ENCODE peak calls at places on chromosomes 13 and 19, in four cellular contexts. M, G, D and Z are unnamed samples.

GRCh38 chr19:6947745-6948144 is 60.4 kb downstream of the ADGRE1 start:
- DNase-seq in M (no peak), G (no peak), D (no peak), Z (no peak)

GRCh38 chr19:294819-295686 is 3.9 kb upstream of the PLPP2 start:
- DNase-seq in M (no peak), G (peak), D (no peak), Z (peak)

GRCh38 chr13:98219685-98220084 is 42.6 kb upstream of the RNF113B start:
- DNase-seq in M (no peak), G (no peak), D (no peak), Z (no peak)

GRCh38 chr19:5953034-5953589 is 24.8 kb downstream of the RANBP3 start:
- DNase-seq in M (no peak), G (no peak), D (no peak), Z (peak)

GRCh38 chr13:75135325-75135825 is 346.6 kb downstream of the TBC1D4 start:
- DNase-seq in M (no peak), G (no peak), D (no peak), Z (peak)

GRCh38 chr19:15631817-15632216 is 8.9 kb upstream of the CYP4F3 start:
- DNase-seq in M (no peak), G (peak), D (no peak), Z (no peak)

GRCh38 chr13:36512771-36513170 is 80.5 kb downstream of the CCNA1 start:
- DNase-seq in M (no peak), G (no peak), D (no peak), Z (no peak)

GRCh38 chr13:109790951-109791605 is 4.7 kb upstream of the IRS2 start:
- DNase-seq in M (no peak), G (peak), D (no peak), Z (peak)

GRCh38 chr13:31207630-31208549 is 8.1 kb downstream of the B3GLCT start:
- DNase-seq in M (no peak), G (no peak), D (no peak), Z (peak)

GRCh38 chr19:6464070-6464873 is at the start of gene CRB3:
- DNase-seq in M (no peak), G (peak), D (peak), Z (no peak)

GRCh38 chr13:30222253-30222652 is 85.1 kb downstream of the KATNAL1 start:
- DNase-seq in M (no peak), G (no peak), D (no peak), Z (peak)

GRCh38 chr19:29640231-29640630 is 25.0 kb upstream of the PLEKHF1 start:
- DNase-seq in M (no peak), G (no peak), D (no peak), Z (no peak)

GRCh38 chr13:20848944-20849343 is 53.6 kb downstream of the XPO4 start:
- DNase-seq in M (no peak), G (no peak), D (no peak), Z (peak)

GRCh38 chr13:38755792-38756191 is 68.9 kb downstream of the FREM2 start:
- DNase-seq in M (no peak), G (no peak), D (no peak), Z (no peak)

GRCh38 chr13:48315981-48316380 is 12.4 kb downstream of the RB1 start:
- DNase-seq in M (no peak), G (no peak), D (no peak), Z (no peak)

GRCh38 chr19:35348909-35349611 is 1.4 kb downstream of the FFAR1 start:
- DNase-seq in M (no peak), G (peak), D (no peak), Z (no peak)

GRCh38 chr13:65990684-65991083 is 1239.5 kb downstream of the PCDH9 start:
- DNase-seq in M (no peak), G (no peak), D (no peak), Z (no peak)

GRCh38 chr19:44620667-44621066 is 7.3 kb downstream of the IGSF23 start:
- DNase-seq in M (no peak), G (no peak), D (no peak), Z (peak)

GRCh38 chr13:38262211-38262610 is 87.4 kb upstream of the UFM1 start:
- DNase-seq in M (no peak), G (no peak), D (no peak), Z (no peak)

GRCh38 chr19:19279853-19280252 is 6.8 kb upstream of the TM6SF2 start:
- DNase-seq in M (no peak), G (no peak), D (no peak), Z (no peak)

GRCh38 chr19:5539431-5539833 is 28.3 kb downstream of the TINCR start:
- DNase-seq in M (no peak), G (peak), D (no peak), Z (no peak)

GRCh38 chr19:29118384-29118783 is 94.6 kb downstream of the UQCRFS1 start:
- DNase-seq in M (no peak), G (no peak), D (no peak), Z (no peak)

DNA sequence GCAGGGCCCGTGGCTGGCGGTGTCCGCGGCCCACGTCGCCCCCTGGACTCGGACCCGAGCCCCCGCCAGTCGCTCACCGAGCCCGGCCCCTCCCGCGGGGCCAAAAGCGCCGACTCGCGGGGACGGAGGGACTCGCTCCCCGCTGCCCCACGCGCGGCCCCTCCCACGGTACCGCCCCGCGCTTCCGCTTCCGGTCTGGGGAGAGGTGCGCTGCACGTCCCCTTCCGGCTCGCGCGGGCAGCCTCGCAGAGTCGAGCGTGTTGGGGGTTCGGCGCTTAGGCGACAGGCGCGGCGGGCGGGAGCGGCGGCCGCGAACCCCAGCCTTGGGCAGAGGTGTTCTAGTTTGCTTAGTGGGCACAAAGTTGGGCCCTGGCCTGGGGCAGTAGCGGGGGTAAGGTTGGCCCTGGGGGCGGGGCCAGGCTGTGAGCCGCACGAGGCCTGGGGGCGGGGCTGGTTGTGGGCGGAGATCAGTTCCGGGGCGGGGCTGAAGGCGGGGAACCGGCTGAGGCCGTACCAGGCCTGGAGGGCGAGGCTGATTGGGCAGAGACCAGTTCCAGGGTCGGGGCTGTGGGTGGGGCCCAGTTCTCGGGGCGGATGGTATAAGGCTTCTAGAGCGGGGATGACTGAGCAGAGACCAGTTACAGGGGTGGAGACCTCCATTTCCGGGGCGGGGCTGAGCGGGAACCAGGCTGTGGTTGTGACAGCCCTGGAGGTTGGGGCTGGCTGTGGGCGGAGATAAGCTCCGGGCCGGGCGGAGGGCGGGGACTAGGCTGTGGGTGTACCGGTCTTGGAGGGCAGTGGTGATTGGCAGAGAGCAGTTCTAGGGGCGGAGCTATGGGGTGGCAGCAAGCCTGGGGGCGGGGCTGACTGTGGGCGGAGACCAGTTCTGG is at the start of the genes MBD3L1 and ZNF558:
- DNase-seq in M (peak), G (peak), D (peak), Z (peak)
- H3K14ac ChIP-seq in M (peak), G (peak), D (no peak), Z (peak)

DNA sequence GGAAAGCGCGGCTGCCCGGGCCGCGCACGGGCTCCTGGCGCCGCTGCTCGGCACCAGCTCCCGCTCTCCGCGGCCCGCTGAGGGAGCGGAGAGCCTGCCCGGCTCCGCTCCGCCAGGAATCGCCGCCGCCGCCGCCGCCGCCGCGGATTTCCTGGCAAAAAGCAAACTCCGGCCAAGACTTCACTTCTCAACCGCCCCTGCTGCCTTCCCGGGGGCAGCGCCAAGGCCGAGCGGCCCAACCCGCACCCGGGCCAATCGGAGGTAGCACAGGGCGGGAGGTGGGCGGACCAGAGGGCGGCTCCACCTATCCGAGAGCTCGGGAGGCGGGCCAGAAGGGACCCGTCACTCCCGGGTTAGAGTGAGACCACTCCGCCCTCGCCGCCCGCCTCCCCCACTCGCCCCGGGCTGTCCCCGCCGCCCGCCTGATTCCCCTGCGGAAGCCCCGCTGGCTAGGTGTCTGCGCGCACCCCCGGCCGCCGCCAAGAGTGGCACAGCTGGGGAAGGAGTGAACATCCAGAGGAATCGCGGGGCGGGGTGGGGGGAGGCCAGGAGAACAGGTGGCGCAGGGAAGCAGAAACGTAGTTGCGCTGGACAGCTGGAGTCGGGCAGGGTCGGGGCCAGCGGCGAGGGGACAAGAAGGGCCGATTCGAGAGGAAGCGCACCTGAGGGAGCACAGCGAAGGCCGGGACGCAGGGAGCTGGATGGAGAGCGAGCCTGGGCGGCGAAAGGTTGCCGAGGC is at the start of gene LNX2:
- DNase-seq in M (peak), G (peak), D (peak), Z (peak)
- H3K14ac ChIP-seq in M (peak), G (peak), D (no peak), Z (peak)

GRCh38 chr13:25306671-25307464 is 5.4 kb downstream of the NUP58 start:
- DNase-seq in M (no peak), G (no peak), D (no peak), Z (no peak)

GRCh38 chr13:25300861-25301346 is 521 bp upstream of the NUP58 start:
- DNase-seq in M (no peak), G (peak), D (no peak), Z (no peak)

GRCh38 chr13:25301347-25302113 is at the start of gene NUP58:
- DNase-seq in M (peak), G (peak), D (peak), Z (peak)
- H3K14ac ChIP-seq in M (peak), G (peak), D (no peak), Z (peak)

GRCh38 chr13:40665061-40665753 is 1.2 kb downstream of the FOXO1 start:
- DNase-seq in M (peak), G (no peak), D (no peak), Z (no peak)

GRCh38 chr13:40665754-40666057 is 735 bp downstream of the FOXO1 start:
- DNase-seq in M (no peak), G (no peak), D (no peak), Z (no peak)

GRCh38 chr13:40666905-40667621 is 622 bp upstream of the FOXO1 start:
- DNase-seq in M (peak), G (no peak), D (no peak), Z (no peak)

GRCh38 chr13:40667622-40667978 is 1.2 kb upstream of the FOXO1 start:
- DNase-seq in M (no peak), G (no peak), D (no peak), Z (no peak)

DNA sequence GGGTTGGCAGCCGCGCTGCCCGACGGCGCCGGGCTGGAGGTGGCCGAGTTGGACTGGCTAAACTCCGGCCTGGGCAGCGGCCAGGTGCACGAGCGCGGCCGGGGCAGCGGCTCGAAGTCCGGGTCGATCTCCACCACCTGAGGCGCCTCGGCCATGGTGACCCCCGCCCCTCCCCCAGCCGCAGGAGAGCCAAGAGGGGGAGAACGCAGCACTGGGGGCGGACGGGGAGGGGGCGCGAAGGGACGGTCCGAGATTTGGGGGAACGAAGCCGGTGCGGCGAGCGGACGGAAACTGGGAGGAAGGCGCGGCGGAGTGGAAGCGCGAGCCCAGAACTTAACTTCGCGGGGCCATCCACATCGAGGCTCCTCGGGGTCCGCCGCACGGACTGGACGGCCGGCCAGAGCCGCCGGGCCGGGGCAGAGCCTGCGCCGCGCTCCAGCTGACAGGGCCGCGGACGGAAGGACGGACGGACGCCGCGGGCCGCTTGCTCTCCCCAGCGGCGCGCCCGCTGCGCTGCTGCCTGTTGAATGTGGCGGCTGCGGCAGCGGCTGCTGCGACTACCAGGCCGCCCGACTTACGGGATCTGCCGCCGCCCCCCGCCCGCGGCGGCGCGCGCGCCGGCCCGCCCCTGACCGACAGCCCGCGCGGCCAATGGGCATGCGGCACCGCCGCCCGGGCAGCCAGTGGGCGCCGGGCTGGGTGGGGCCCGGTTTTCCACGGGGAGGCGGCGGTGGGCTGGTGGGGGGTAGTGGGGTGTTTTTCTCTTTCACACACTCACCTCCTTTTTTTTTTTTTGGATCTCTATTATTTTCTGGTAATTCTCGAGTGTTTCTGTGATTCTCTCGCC is at the start of gene FOXO1:
- DNase-seq in M (peak), G (peak), D (no peak), Z (peak)
- H3K14ac ChIP-seq in M (peak), G (peak), D (no peak), Z (no peak)

GRCh38 chr19:2609389-2610116 is 92.9 kb downstream of the GNG7 start:
- DNase-seq in M (no peak), G (no peak), D (no peak), Z (no peak)
- H3K14ac ChIP-seq in M (no peak), G (no peak), D (no peak), Z (no peak)

DNA sequence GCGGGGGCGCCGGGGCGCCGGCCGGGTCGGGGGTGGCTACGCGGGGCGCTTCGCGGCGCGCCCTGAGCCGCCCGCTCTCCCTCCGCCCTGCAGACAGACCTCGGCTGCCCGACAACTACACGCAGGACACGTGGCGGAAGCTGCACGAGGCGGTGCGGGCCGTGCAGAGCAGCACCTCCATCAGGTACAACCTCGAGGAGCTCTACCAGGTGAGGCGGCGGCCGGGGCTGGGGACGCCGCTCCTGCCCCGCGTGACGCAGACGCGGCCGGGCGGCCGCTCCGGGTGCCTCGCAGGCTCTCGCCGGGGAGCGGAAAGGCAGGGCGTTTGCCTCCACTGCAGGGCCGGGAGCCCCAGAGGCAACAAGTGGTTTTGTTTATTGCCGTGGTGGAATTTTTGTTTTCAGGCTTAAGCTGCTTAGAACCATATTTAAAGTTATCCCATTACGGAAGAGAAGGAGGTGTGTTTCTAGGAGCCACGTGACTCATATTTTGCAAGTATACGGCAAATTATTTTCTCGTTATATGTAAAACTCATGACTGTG is 538 bp downstream of the CUL4A start:
- DNase-seq in M (peak), G (peak), D (no peak), Z (peak)
- H3K14ac ChIP-seq in M (no peak), G (peak), D (no peak), Z (peak)

GRCh38 chr19:47229674-47230121 is 1.3 kb downstream of the BBC3 start:
- DNase-seq in M (no peak), G (no peak), D (no peak), Z (peak)
- H3K14ac ChIP-seq in M (peak), G (peak), D (no peak), Z (peak)

DNA sequence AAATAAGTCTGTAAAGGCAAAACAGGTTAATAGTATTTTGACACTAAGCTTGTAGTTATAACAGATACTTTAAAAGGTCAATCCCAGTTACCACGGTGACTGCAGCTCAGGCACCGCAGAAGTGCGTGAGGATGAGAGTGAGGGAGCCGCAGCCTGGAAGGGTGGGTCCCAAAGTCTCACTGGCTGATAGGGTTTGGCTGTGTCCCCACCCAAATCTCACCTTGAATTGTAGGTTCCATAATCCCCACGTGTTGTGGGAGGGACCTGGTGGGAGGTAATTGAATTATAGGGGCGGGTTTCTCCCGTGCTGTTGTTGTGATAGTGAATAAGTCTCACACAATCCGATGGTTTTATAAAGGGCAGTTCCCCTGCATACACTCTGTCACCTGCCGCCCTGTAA is 40.0 kb upstream of the GAS6 start:
- DNase-seq in M (no peak), G (no peak), D (no peak), Z (no peak)
- H3K14ac ChIP-seq in M (no peak), G (no peak), D (no peak), Z (peak)

DNA sequence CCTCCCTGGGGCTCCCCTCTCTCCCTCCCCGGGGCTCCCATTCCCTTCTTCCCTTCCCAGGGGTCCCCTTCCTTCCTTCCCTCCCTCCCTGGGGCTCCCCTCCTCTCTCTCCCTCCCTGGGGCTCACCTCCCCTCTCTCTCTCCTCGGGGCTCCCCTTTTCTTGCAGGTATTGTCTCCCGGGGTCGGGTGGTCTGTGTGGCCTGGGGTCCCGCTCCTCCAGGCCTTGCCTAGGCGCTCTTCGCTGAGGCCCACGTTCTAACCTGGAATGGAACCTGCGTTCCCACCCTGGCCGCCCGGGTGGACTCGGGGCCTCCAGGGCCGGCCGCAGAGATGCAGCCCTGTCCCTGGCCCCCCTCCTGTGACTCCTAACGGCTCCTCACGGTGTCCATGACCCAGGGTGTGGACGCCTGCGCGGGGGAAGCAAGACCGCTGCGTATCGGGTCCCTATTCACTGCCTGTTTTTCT is 940 bp upstream of the DCUN1D2 start:
- DNase-seq in M (peak), G (no peak), D (no peak), Z (peak)
- H3K14ac ChIP-seq in M (no peak), G (peak), D (no peak), Z (peak)

DNA sequence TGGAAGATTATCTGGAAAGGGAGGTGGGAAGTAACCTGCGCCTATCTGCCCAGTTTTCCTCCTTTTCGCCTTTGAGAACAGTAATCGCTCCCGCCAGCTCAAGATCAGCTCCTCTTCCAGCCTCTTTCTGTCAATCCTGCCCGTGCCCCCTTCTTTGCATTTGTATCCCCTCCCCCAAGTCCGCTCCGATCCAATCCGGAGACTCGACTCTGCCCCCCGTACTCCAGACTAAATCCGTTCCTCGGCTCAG is 327 bp upstream of the RAB4B start:
- DNase-seq in M (no peak), G (no peak), D (no peak), Z (no peak)
- H3K14ac ChIP-seq in M (no peak), G (peak), D (peak), Z (peak)